ENCODE peak calls at places on chromosomes 13 and 19, in four cellular contexts. One of them, this sample, is unnamed.

GRCh38 chr19:38841787-38842438 is 7.9 kb downstream of the HNRNPL start:
- DNase-seq in HL-60: no peak
- DNase-seq in K562: peak; percentile 3
- DNase-seq in GM12878: no peak
- DNase-seq in this sample: no peak

GRCh38 chr19:23318143-23318542 is 67.9 kb upstream of the ZNF724 start:
- DNase-seq in HL-60: no peak
- DNase-seq in K562: no peak
- DNase-seq in GM12878: no peak
- DNase-seq in this sample: no peak

GRCh38 chr13:51542358-51542972 is 41.8 kb upstream of the WDFY2 start:
- DNase-seq in HL-60: no peak
- DNase-seq in K562: peak; percentile 11
- DNase-seq in GM12878: no peak
- DNase-seq in this sample: no peak

GRCh38 chr13:99356216-99357089 is 49.3 kb upstream of the GPR183 start:
- DNase-seq in HL-60: peak; percentile 45
- DNase-seq in K562: no peak
- DNase-seq in GM12878: peak; percentile 92
- DNase-seq in this sample: peak; percentile 35

GRCh38 chr13:40993119-40993518 is 26.0 kb downstream of the ELF1 start:
- DNase-seq in HL-60: no peak
- DNase-seq in K562: no peak
- DNase-seq in GM12878: no peak
- DNase-seq in this sample: no peak

GRCh38 chr19:5330307-5330720 is 10.3 kb downstream of the PTPRS start:
- DNase-seq in HL-60: peak; percentile 23
- DNase-seq in K562: no peak
- DNase-seq in GM12878: no peak
- DNase-seq in this sample: no peak

GRCh38 chr19:43534811-43535761 is 2.1 kb downstream of the ZNF575 start:
- DNase-seq in HL-60: no peak
- DNase-seq in K562: peak; percentile 40
- DNase-seq in GM12878: no peak
- DNase-seq in this sample: no peak

GRCh38 chr19:7507884-7508283 is 8.0 kb upstream of the ZNF358 start:
- DNase-seq in HL-60: peak; percentile 12
- DNase-seq in K562: peak; percentile 94
- DNase-seq in GM12878: no peak
- DNase-seq in this sample: no peak

GRCh38 chr13:87954116-87954515 is 282.9 kb downstream of the SLITRK5 start:
- DNase-seq in HL-60: no peak
- DNase-seq in K562: no peak
- DNase-seq in GM12878: no peak
- DNase-seq in this sample: no peak

GRCh38 chr19:14450168-14450874 is 17.2 kb downstream of the PKN1 start:
- DNase-seq in HL-60: peak; percentile 69
- DNase-seq in K562: peak; percentile 99
- DNase-seq in GM12878: no peak
- DNase-seq in this sample: peak; percentile 82

GRCh38 chr13:31765441-31765840 is 26.1 kb downstream of the RXFP2 start:
- DNase-seq in HL-60: no peak
- DNase-seq in K562: no peak
- DNase-seq in GM12878: no peak
- DNase-seq in this sample: no peak

GRCh38 chr19:30029721-30030510 is 87.9 kb downstream of the URI1 start:
- DNase-seq in HL-60: no peak
- DNase-seq in K562: no peak
- DNase-seq in GM12878: peak; percentile 90
- DNase-seq in this sample: no peak

GRCh38 chr13:51957377-51958216 is 53.7 kb downstream of the ATP7B start:
- DNase-seq in HL-60: no peak
- DNase-seq in K562: peak; percentile 32
- DNase-seq in GM12878: peak; percentile 37
- DNase-seq in this sample: no peak

GRCh38 chr13:24008679-24009078 is 111.4 kb upstream of the C1QTNF9B start:
- DNase-seq in HL-60: no peak
- DNase-seq in K562: no peak
- DNase-seq in GM12878: no peak
- DNase-seq in this sample: no peak

GRCh38 chr19:49447485-49448431 is 3.9 kb downstream of the PIH1D1 start:
- DNase-seq in HL-60: no peak
- DNase-seq in K562: peak; percentile 75
- DNase-seq in GM12878: no peak
- DNase-seq in this sample: no peak

GRCh38 chr13:21670006-21670882 is 629 bp upstream of the FGF9 start:
- DNase-seq in HL-60: peak; percentile 22
- DNase-seq in K562: peak; percentile 63
- DNase-seq in GM12878: no peak
- DNase-seq in this sample: peak; percentile 50
- TF ChIP-seq SPI1 in HL-60: no peak
- TF ChIP-seq SPI1 in K562: no peak
- TF ChIP-seq SPI1 in GM12878: no peak
- TF ChIP-seq SPI1 in this sample: no peak

GRCh38 chr13:110403721-110404120 is 96.6 kb downstream of the COL4A2 start:
- DNase-seq in HL-60: no peak
- DNase-seq in K562: no peak
- DNase-seq in GM12878: no peak
- DNase-seq in this sample: no peak
- TF ChIP-seq SPI1 in HL-60: no peak
- TF ChIP-seq SPI1 in K562: no peak
- TF ChIP-seq SPI1 in GM12878: no peak
- TF ChIP-seq SPI1 in this sample: no peak

DNA sequence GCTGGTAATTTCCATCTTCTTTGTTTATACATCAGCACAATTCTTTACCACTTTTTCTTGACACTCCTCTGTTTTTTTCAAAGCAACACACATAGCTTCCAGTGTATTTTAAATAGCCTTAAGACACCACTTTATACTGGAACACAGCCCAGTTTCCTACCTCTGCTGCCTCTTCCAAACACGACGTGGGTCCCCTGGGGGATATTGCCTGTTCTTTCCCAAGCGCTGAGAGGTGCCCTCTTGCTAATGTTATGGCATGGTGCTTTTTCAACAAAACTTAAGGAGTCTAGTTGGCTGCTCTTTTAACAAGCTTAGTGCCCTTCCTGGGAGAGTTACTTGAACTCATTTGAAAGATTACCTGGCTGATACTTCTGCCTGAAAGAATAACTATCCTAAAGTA is 112.7 kb downstream of the OLFM4 start:
- DNase-seq in HL-60: no peak
- DNase-seq in K562: no peak
- DNase-seq in GM12878: no peak
- DNase-seq in this sample: no peak
- TF ChIP-seq SPI1 in HL-60: no peak
- TF ChIP-seq SPI1 in K562: no peak
- TF ChIP-seq SPI1 in GM12878: no peak
- TF ChIP-seq SPI1 in this sample: no peak

DNA sequence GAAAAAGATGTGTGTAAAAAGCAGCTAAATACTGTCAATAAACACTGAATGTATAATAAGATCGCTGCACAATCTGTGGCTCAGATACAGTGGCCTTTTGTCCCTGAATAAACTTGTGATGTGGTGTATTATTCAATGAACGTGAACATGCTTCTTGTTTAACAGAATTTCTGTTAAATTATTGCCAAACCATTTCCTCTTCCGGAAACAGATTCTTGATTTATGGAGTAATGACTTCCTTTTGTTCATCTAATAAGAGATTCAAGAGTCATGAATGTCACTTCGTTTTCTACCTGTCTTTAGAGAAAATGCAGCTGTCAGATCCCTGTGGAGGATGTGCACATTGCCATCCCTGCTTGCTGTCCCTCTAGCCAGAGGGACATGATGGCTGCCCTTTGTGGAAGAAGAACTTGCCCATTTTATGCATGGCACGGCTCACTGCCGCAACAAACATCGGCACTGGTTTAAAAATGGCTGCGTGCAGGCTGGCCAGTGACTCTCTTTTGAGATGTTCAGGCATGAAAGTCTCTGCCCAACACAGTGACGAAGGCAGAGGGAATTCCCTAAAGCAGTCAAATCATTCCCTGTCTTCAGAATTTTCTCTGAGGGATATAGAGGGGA is 3.1 kb upstream of the TNFSF13B start:
- DNase-seq in HL-60: peak; percentile 61
- DNase-seq in K562: no peak
- DNase-seq in GM12878: no peak
- DNase-seq in this sample: no peak
- TF ChIP-seq SPI1 in HL-60: peak; percentile 70
- TF ChIP-seq SPI1 in K562: no peak
- TF ChIP-seq SPI1 in GM12878: no peak
- TF ChIP-seq SPI1 in this sample: no peak

GRCh38 chr19:45613926-45614725 is 12.1 kb upstream of the GPR4 start:
- DNase-seq in HL-60: peak; percentile 58
- DNase-seq in K562: no peak
- DNase-seq in GM12878: peak; percentile 73
- DNase-seq in this sample: no peak

GRCh38 chr19:45621976-45622503 is 17.2 kb downstream of the EML2 start:
- DNase-seq in HL-60: no peak
- DNase-seq in K562: no peak
- DNase-seq in GM12878: no peak
- DNase-seq in this sample: no peak

GRCh38 chr19:45616709-45617027 is 14.7 kb upstream of the GPR4 start:
- DNase-seq in HL-60: no peak
- DNase-seq in K562: no peak
- DNase-seq in GM12878: no peak
- DNase-seq in this sample: no peak

GRCh38 chr19:45621389-45621788 is 17.8 kb downstream of the EML2 start:
- DNase-seq in HL-60: no peak
- DNase-seq in K562: no peak
- DNase-seq in GM12878: no peak
- DNase-seq in this sample: no peak

DNA sequence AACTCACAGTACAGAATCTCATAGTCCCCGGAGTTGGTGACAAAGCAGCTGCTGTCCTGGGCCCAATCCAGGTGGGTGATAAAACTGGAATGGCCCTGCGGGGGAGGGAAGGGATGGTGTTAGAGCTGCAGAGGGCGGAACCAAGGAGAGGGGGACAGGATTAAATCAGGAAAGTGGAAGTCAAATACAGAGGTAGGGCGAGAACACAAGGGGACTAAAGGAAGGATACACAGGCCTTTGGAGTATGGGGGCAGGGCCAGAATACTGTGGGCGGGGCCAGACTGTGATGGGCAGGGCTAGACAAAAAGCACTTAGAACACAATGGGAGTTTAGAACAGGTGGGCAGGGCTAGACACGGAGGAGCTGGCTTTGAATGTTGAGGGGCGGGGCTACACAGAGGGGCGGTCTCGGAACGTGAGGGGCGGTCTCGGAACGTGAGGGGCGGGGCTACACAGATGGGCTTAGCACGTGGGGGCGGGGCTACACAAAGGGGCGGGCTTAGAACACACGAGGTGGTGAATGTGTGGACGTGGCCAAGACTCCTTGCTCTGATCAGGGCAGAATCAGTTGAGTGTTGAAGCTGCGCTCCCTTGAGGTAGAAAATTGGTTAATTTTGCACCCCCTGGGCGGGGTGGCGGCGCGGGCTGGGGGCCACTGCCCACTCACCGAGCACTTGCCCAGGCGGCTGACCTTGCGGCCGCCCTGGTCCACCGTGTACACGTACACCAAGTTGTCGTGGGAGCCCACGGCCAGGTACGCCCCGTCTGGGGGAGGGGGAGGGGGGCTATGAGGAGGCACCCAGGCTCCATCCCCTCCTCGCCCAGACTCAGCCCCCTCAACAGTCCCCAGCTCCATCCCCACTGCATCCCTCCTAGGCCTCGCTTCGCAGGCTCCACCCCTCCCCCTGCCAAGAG is 14.0 kb upstream of the GPR4 start:
- DNase-seq in HL-60: peak; percentile 80
- DNase-seq in K562: peak; percentile 98
- DNase-seq in GM12878: peak; percentile 48
- DNase-seq in this sample: peak; percentile 84
- TF ChIP-seq SPI1 in HL-60: no peak
- TF ChIP-seq SPI1 in K562: no peak
- TF ChIP-seq SPI1 in GM12878: no peak
- TF ChIP-seq SPI1 in this sample: no peak

GRCh38 chr19:34269968-34270621 is 15.7 kb downstream of the GARRE1 start:
- DNase-seq in HL-60: peak; percentile 70
- DNase-seq in K562: no peak
- DNase-seq in GM12878: peak; percentile 62
- DNase-seq in this sample: peak; percentile 35
- TF ChIP-seq SPI1 in HL-60: peak; percentile 92
- TF ChIP-seq SPI1 in K562: peak; percentile 96
- TF ChIP-seq SPI1 in GM12878: peak; percentile 90
- TF ChIP-seq SPI1 in this sample: peak; percentile 92

GRCh38 chr19:46213806-46214205 is 15.7 kb upstream of the IGFL1 start:
- DNase-seq in HL-60: no peak
- DNase-seq in K562: no peak
- DNase-seq in GM12878: no peak
- DNase-seq in this sample: no peak
- TF ChIP-seq SPI1 in HL-60: no peak
- TF ChIP-seq SPI1 in K562: no peak
- TF ChIP-seq SPI1 in GM12878: no peak
- TF ChIP-seq SPI1 in this sample: no peak

DNA sequence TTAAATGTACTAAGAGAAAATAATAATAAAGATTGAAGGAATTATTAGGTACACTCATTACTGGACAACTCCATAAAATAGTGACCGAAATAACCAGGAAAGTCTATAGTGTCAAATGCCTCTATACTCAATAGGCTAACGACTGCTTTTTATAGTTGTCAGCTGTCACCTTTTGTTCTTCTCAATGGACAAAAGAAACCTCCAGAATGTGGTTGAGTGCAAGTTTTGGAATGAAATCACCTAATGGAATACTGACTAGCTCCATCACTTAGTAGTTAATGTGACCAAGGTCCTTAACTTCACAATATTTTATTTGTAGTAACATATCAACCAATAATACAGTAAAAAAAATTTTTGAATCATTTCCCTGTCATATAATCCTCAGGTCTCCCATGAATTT is 18.1 kb downstream of the TSC22D1 start:
- DNase-seq in HL-60: no peak
- DNase-seq in K562: no peak
- DNase-seq in GM12878: no peak
- DNase-seq in this sample: no peak
- TF ChIP-seq SPI1 in HL-60: no peak
- TF ChIP-seq SPI1 in K562: no peak
- TF ChIP-seq SPI1 in GM12878: no peak
- TF ChIP-seq SPI1 in this sample: no peak